ENCODE peak calls at places on chromosomes 6 and 20, in six cellular contexts. A is ureter, M is EH, G is heart right ventricle, B is left lung, C is activated T-cell treated with anti-CD3 and anti-CD28 coated beads for 1 hour. L is an unnamed sample.

GRCh38 chr20:17936306-17936790 is 32.2 kb downstream of the SNX5 start:
- DNase-seq in A (no peak), M (peak; percentile 54), G (no peak), B (no peak), C (no peak), L (no peak)

GRCh38 chr6:157151029-157151428 is 172.3 kb downstream of the TMEM242 start:
- DNase-seq in A (no peak), M (no peak), G (peak; percentile 67), B (no peak), C (no peak), L (no peak)

GRCh38 chr6:20211037-20211940 is 980 bp downstream of the MBOAT1 start:
- DNase-seq in A (peak; percentile 56), M (peak; percentile 44), G (no peak), B (no peak), C (no peak), L (no peak)

GRCh38 chr6:113645986-113646385 is 211.2 kb upstream of the MARCKS start:
- DNase-seq in A (no peak), M (no peak), G (no peak), B (no peak), C (no peak), L (no peak)

GRCh38 chr6:41966214-41966920 is 24.8 kb upstream of the CCND3 start:
- DNase-seq in A (no peak), M (no peak), G (no peak), B (no peak), C (no peak), L (peak; percentile 16)

GRCh38 chr6:51855310-51856082 is 231.9 kb downstream of the PKHD1 start:
- DNase-seq in A (no peak), M (peak; percentile 28), G (no peak), B (no peak), C (no peak), L (no peak)

GRCh38 chr6:84635081-84635745 is 129.2 kb downstream of the TBX18 start:
- DNase-seq in A (no peak), M (peak; percentile 79), G (no peak), B (no peak), C (no peak), L (no peak)

GRCh38 chr20:58102744-58103516 is 125.5 kb downstream of the ANKRD60 start:
- DNase-seq in A (no peak), M (no peak), G (no peak), B (no peak), C (no peak), L (peak; percentile 26)

GRCh38 chr6:46990031-46990644 is 52.0 kb downstream of the ADGRF1 start:
- DNase-seq in A (no peak), M (no peak), G (peak; percentile 26), B (peak; percentile 10), C (no peak), L (no peak)

GRCh38 chr20:44438782-44439181 is 36.9 kb upstream of the TTPAL start:
- DNase-seq in A (no peak), M (no peak), G (no peak), B (no peak), C (no peak), L (no peak)

GRCh38 chr20:38168791-38169589 is 3.9 kb upstream of the TGM2 start:
- DNase-seq in A (no peak), M (no peak), G (no peak), B (peak; percentile 90), C (no peak), L (peak; percentile 85)

GRCh38 chr20:64150756-64151633 is 13.3 kb upstream of the MYT1 start:
- DNase-seq in A (no peak), M (no peak), G (no peak), B (peak; percentile 57), C (no peak), L (no peak)

GRCh38 chr20:43919686-43920403 is 5.2 kb downstream of the TOX2 start:
- DNase-seq in A (no peak), M (no peak), G (no peak), B (no peak), C (no peak), L (no peak)

GRCh38 chr20:48527771-48528170 is 300.0 kb downstream of the PREX1 start:
- DNase-seq in A (no peak), M (no peak), G (no peak), B (no peak), C (no peak), L (no peak)

GRCh38 chr6:140824595-140824994 is 1308.1 kb upstream of the GJE1 start:
- DNase-seq in A (no peak), M (peak; percentile 21), G (no peak), B (no peak), C (no peak), L (no peak)

GRCh38 chr20:46268131-46268611 is 40.1 kb downstream of the CDH22 start:
- DNase-seq in A (no peak), M (no peak), G (no peak), B (no peak), C (no peak), L (no peak)

GRCh38 chr6:14924126-14925024 is 321.5 kb upstream of the JARID2 start:
- DNase-seq in A (no peak), M (no peak), G (no peak), B (no peak), C (no peak), L (peak; percentile 29)

GRCh38 chr6:127475823-127476176 is 16.6 kb upstream of the KIAA0408 start:
- DNase-seq in A (no peak), M (no peak), G (no peak), B (no peak), C (no peak), L (no peak)

GRCh38 chr6:44129841-44130322 is 2.5 kb downstream of the TMEM63B start:
- DNase-seq in A (no peak), M (no peak), G (no peak), B (no peak), C (no peak), L (no peak)

GRCh38 chr6:70527071-70527737 is 39.5 kb upstream of the SDHAF4 start:
- DNase-seq in A (no peak), M (peak; percentile 39), G (no peak), B (no peak), C (no peak), L (no peak)

GRCh38 chr20:17438436-17439039 is 92.6 kb downstream of the BFSP1 start:
- DNase-seq in A (no peak), M (no peak), G (no peak), B (no peak), C (no peak), L (no peak)

GRCh38 chr20:62122659-62123449 is 579 bp downstream of the LSM14B start:
- DNase-seq in A (no peak), M (peak; percentile 54), G (peak; percentile 23), B (peak; percentile 86), C (peak; percentile 27), L (peak; percentile 79)

GRCh38 chr6:90197854-90198496 is 98.7 kb downstream of the BACH2 start:
- DNase-seq in A (no peak), M (peak; percentile 55), G (no peak), B (no peak), C (no peak), L (no peak)

GRCh38 chr6:34696739-34697543 is at the start of gene ILRUN:
- DNase-seq in A (peak; percentile 98), M (peak; percentile 92), G (peak; percentile 96), B (peak; percentile 99), C (peak; percentile 96), L (peak; percentile 98)

GRCh38 chr6:100116409-100117194 is 122.6 kb upstream of the MCHR2 start:
- DNase-seq in A (no peak), M (peak; percentile 83), G (peak; percentile 29), B (no peak), C (no peak), L (no peak)

GRCh38 chr20:44334306-44334705 is 2.5 kb upstream of the R3HDML start:
- DNase-seq in A (no peak), M (no peak), G (no peak), B (no peak), C (no peak), L (no peak)

GRCh38 chr6:15602144-15602543 is 60.7 kb downstream of the DTNBP1 start:
- DNase-seq in A (no peak), M (no peak), G (no peak), B (no peak), C (peak; percentile 10), L (no peak)

GRCh38 chr6:40181367-40181766 is 247.1 kb upstream of the MOCS1 start:
- DNase-seq in A (no peak), M (no peak), G (no peak), B (no peak), C (no peak), L (no peak)

GRCh38 chr6:42545226-42545773 is 18.5 kb upstream of the UBR2 start:
- DNase-seq in A (no peak), M (no peak), G (no peak), B (no peak), C (no peak), L (no peak)

GRCh38 chr6:108750801-108751200 is 97.4 kb upstream of the ARMC2 start:
- DNase-seq in A (no peak), M (peak; percentile 32), G (no peak), B (no peak), C (no peak), L (no peak)

GRCh38 chr6:74554041-74554440 is 651.8 kb downstream of the COL12A1 start:
- DNase-seq in A (no peak), M (peak; percentile 4), G (no peak), B (no peak), C (no peak), L (no peak)

GRCh38 chr20:64102647-64103354 is 4.6 kb downstream of the NPBWR2 start:
- DNase-seq in A (no peak), M (no peak), G (no peak), B (peak; percentile 72), C (no peak), L (no peak)

GRCh38 chr6:44085219-44085618 is 42.0 kb downstream of the MRPL14 start:
- DNase-seq in A (no peak), M (no peak), G (no peak), B (no peak), C (no peak), L (no peak)

GRCh38 chr20:57073402-57073801 is 193.0 kb downstream of the BMP7 start:
- DNase-seq in A (no peak), M (no peak), G (no peak), B (no peak), C (no peak), L (no peak)